ENCODE peak calls at places on chromosomes 2 and 18, in six cellular contexts. One of them, this sample, is unnamed. For H3K4me1, the result is how much of the 10 kb centered on the place peaks cover.

GRCh38 chr2:112690853-112691390 is 29.9 kb upstream of the NT5DC4 start:
- DNase-seq in left lung: peak
- DNase-seq in Karpas-422: peak
- DNase-seq in aorta: peak
- DNase-seq in tibial artery: peak
- DNase-seq in body of pancreas: peak
- DNase-seq in this sample: peak

GRCh38 chr2:15704086-15704787 is 112.6 kb downstream of the DDX1 start:
- DNase-seq in left lung: no peak
- DNase-seq in Karpas-422: no peak
- DNase-seq in aorta: no peak
- DNase-seq in tibial artery: no peak
- DNase-seq in body of pancreas: no peak
- DNase-seq in this sample: no peak

GRCh38 chr2:102241616-102242260 is 54.9 kb downstream of the IL1RL2 start:
- DNase-seq in left lung: no peak
- DNase-seq in Karpas-422: no peak
- DNase-seq in aorta: no peak
- DNase-seq in tibial artery: no peak
- DNase-seq in body of pancreas: no peak
- DNase-seq in this sample: no peak

GRCh38 chr2:151481744-151482143 is 72.0 kb downstream of the RIF1 start:
- DNase-seq in left lung: no peak
- DNase-seq in Karpas-422: no peak
- DNase-seq in aorta: no peak
- DNase-seq in tibial artery: no peak
- DNase-seq in body of pancreas: no peak
- DNase-seq in this sample: no peak

GRCh38 chr2:30262716-30263309 is 31.5 kb downstream of the LBH start:
- DNase-seq in left lung: no peak
- DNase-seq in Karpas-422: peak
- DNase-seq in aorta: no peak
- DNase-seq in tibial artery: no peak
- DNase-seq in body of pancreas: no peak
- DNase-seq in this sample: no peak

GRCh38 chr2:106944220-106944619 is 58.3 kb upstream of the ST6GAL2 start:
- DNase-seq in left lung: no peak
- DNase-seq in Karpas-422: no peak
- DNase-seq in aorta: no peak
- DNase-seq in tibial artery: no peak
- DNase-seq in body of pancreas: no peak
- DNase-seq in this sample: no peak

GRCh38 chr18:32891797-32892196 is 119.0 kb upstream of the KLHL14 start:
- DNase-seq in left lung: no peak
- DNase-seq in Karpas-422: no peak
- DNase-seq in aorta: no peak
- DNase-seq in tibial artery: no peak
- DNase-seq in body of pancreas: no peak
- DNase-seq in this sample: no peak

GRCh38 chr2:43149482-43150107 is 76.8 kb downstream of the ZFP36L2 start:
- DNase-seq in left lung: no peak
- DNase-seq in Karpas-422: no peak
- DNase-seq in aorta: no peak
- DNase-seq in tibial artery: no peak
- DNase-seq in body of pancreas: no peak
- DNase-seq in this sample: no peak

GRCh38 chr2:120749506-120750431 is 14.1 kb downstream of the GLI2 start:
- DNase-seq in left lung: no peak
- DNase-seq in Karpas-422: no peak
- DNase-seq in aorta: no peak
- DNase-seq in tibial artery: no peak
- DNase-seq in body of pancreas: no peak
- DNase-seq in this sample: peak

GRCh38 chr2:3421053-3421452 is 41.6 kb downstream of the TRAPPC12 start:
- DNase-seq in left lung: no peak
- DNase-seq in Karpas-422: no peak
- DNase-seq in aorta: no peak
- DNase-seq in tibial artery: no peak
- DNase-seq in body of pancreas: no peak
- DNase-seq in this sample: no peak

GRCh38 chr2:237149425-237149824 is 63.7 kb downstream of the COPS8 start:
- DNase-seq in left lung: peak
- DNase-seq in Karpas-422: no peak
- DNase-seq in aorta: no peak
- DNase-seq in tibial artery: no peak
- DNase-seq in body of pancreas: no peak
- DNase-seq in this sample: no peak

GRCh38 chr18:269480-270090 is 1.7 kb upstream of the THOC1 start:
- DNase-seq in left lung: no peak
- DNase-seq in Karpas-422: peak
- DNase-seq in aorta: no peak
- DNase-seq in tibial artery: no peak
- DNase-seq in body of pancreas: no peak
- DNase-seq in this sample: no peak

GRCh38 chr2:653645-654425 is 23.4 kb downstream of the TMEM18 start:
- DNase-seq in left lung: no peak
- DNase-seq in Karpas-422: no peak
- DNase-seq in aorta: no peak
- DNase-seq in tibial artery: no peak
- DNase-seq in body of pancreas: no peak
- DNase-seq in this sample: no peak

GRCh38 chr2:182951948-182952663 is 85.7 kb upstream of the FRZB start:
- DNase-seq in left lung: no peak
- DNase-seq in Karpas-422: no peak
- DNase-seq in aorta: no peak
- DNase-seq in tibial artery: no peak
- DNase-seq in body of pancreas: no peak
- DNase-seq in this sample: no peak

GRCh38 chr18:7177131-7177744 is 53.7 kb upstream of the LRRC30 start:
- DNase-seq in left lung: no peak
- DNase-seq in Karpas-422: peak
- DNase-seq in aorta: no peak
- DNase-seq in tibial artery: peak
- DNase-seq in body of pancreas: peak
- DNase-seq in this sample: no peak

GRCh38 chr2:19648583-19648982 is 253.2 kb downstream of the TTC32 start:
- DNase-seq in left lung: no peak
- DNase-seq in Karpas-422: no peak
- DNase-seq in aorta: peak
- DNase-seq in tibial artery: peak
- DNase-seq in body of pancreas: no peak
- DNase-seq in this sample: peak

GRCh38 chr18:45413180-45413836 is 202.0 kb upstream of the SLC14A2 start:
- DNase-seq in left lung: no peak
- DNase-seq in Karpas-422: no peak
- DNase-seq in aorta: no peak
- DNase-seq in tibial artery: no peak
- DNase-seq in body of pancreas: no peak
- DNase-seq in this sample: no peak

GRCh38 chr2:202005272-202005887 is 28.3 kb upstream of the FZD7 start:
- DNase-seq in left lung: no peak
- DNase-seq in Karpas-422: peak
- DNase-seq in aorta: no peak
- DNase-seq in tibial artery: no peak
- DNase-seq in body of pancreas: no peak
- DNase-seq in this sample: no peak

GRCh38 chr18:12559319-12559718 is 98.6 kb downstream of the SPIRE1 start:
- DNase-seq in left lung: no peak
- DNase-seq in Karpas-422: no peak
- DNase-seq in aorta: no peak
- DNase-seq in tibial artery: no peak
- DNase-seq in body of pancreas: no peak
- DNase-seq in this sample: no peak

GRCh38 chr2:238785528-238785860 is 62.4 kb upstream of the TWIST2 start:
- DNase-seq in left lung: no peak
- DNase-seq in Karpas-422: no peak
- DNase-seq in aorta: no peak
- DNase-seq in tibial artery: no peak
- DNase-seq in body of pancreas: no peak
- DNase-seq in this sample: no peak

GRCh38 chr2:63132020-63132419 is 81.4 kb downstream of the OTX1 start:
- DNase-seq in left lung: no peak
- DNase-seq in Karpas-422: no peak
- DNase-seq in aorta: no peak
- DNase-seq in tibial artery: no peak
- DNase-seq in body of pancreas: no peak
- DNase-seq in this sample: no peak

GRCh38 chr2:42872736-42873135 is 80.4 kb upstream of the HAAO start:
- DNase-seq in left lung: no peak
- DNase-seq in Karpas-422: no peak
- DNase-seq in aorta: no peak
- DNase-seq in tibial artery: no peak
- DNase-seq in body of pancreas: no peak
- DNase-seq in this sample: no peak

GRCh38 chr18:52322307-52322706 is 17.7 kb upstream of the DCC start:
- DNase-seq in left lung: no peak
- DNase-seq in Karpas-422: no peak
- DNase-seq in aorta: no peak
- DNase-seq in tibial artery: no peak
- DNase-seq in body of pancreas: no peak
- DNase-seq in this sample: no peak

GRCh38 chr18:77066689-77067088 is 65.9 kb downstream of the MBP start:
- DNase-seq in left lung: no peak
- DNase-seq in Karpas-422: no peak
- DNase-seq in aorta: no peak
- DNase-seq in tibial artery: no peak
- DNase-seq in body of pancreas: no peak
- DNase-seq in this sample: no peak

GRCh38 chr18:77066101-77066500 is 66.5 kb downstream of the MBP start:
- DNase-seq in left lung: no peak
- DNase-seq in Karpas-422: no peak
- DNase-seq in aorta: no peak
- DNase-seq in tibial artery: no peak
- DNase-seq in body of pancreas: no peak
- DNase-seq in this sample: no peak

GRCh38 chr18:77067315-77068061 is 65.1 kb downstream of the MBP start:
- DNase-seq in left lung: peak
- DNase-seq in Karpas-422: peak
- DNase-seq in aorta: peak
- DNase-seq in tibial artery: peak
- DNase-seq in body of pancreas: no peak
- DNase-seq in this sample: peak

GRCh38 chr18:77063256-77063655 is 69.3 kb downstream of the MBP start:
- DNase-seq in left lung: peak
- DNase-seq in Karpas-422: peak
- DNase-seq in aorta: no peak
- DNase-seq in tibial artery: no peak
- DNase-seq in body of pancreas: no peak
- DNase-seq in this sample: no peak

DNA sequence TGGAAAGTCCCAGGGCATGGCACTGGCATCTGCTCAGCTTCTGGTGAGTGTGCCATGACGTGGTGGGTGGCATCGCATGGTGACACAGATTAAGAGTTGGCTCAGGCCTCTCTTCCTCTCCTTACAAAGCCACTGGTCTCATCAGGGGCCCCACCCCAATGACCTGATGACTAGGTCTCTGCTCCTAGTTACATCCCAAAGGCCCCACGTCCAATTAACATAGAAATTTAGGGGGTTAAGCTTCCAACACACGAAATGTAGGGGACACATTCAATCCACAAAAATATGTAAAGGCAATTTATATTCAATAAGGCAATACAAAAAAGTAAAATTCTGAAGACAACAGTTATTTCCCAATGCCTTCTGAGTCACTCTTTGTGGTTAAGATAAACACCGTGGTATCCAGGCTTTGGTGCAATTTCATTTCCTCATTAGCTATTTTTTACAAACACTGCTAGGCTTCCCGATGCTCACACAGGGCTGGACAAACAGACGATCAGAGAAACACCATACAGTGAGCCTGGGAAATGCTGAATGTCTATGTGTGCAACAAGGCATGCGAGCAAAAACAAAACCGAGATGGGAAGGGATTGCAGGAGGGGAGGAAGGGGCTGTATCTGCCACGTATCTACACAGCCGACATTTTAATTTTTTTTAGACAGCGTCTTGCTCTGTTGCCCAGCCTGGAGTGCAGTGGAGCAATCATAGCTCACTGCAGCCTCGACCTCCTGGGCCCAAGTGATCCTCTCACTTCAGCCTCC is 67.2 kb downstream of the MBP start:
- DNase-seq in left lung: peak
- DNase-seq in Karpas-422: peak
- DNase-seq in aorta: no peak
- DNase-seq in tibial artery: peak
- DNase-seq in body of pancreas: no peak
- DNase-seq in this sample: peak
- H3K4me1 ChIP-seq in left lung: under half
- H3K4me1 ChIP-seq in Karpas-422: half or more
- H3K4me1 ChIP-seq in aorta: under half
- H3K4me1 ChIP-seq in tibial artery: under half
- H3K4me1 ChIP-seq in body of pancreas: under half
- H3K4me1 ChIP-seq in this sample: under half

GRCh38 chr2:188303363-188304031 is 11.8 kb downstream of the GULP1 start:
- DNase-seq in left lung: no peak
- DNase-seq in Karpas-422: no peak
- DNase-seq in aorta: no peak
- DNase-seq in tibial artery: no peak
- DNase-seq in body of pancreas: no peak
- DNase-seq in this sample: no peak
- H3K4me3 ChIP-seq in left lung: no peak
- H3K4me3 ChIP-seq in Karpas-422: no peak
- H3K4me3 ChIP-seq in aorta: no peak
- H3K4me3 ChIP-seq in tibial artery: no peak
- H3K4me3 ChIP-seq in body of pancreas: no peak
- H3K4me3 ChIP-seq in this sample: no peak

DNA sequence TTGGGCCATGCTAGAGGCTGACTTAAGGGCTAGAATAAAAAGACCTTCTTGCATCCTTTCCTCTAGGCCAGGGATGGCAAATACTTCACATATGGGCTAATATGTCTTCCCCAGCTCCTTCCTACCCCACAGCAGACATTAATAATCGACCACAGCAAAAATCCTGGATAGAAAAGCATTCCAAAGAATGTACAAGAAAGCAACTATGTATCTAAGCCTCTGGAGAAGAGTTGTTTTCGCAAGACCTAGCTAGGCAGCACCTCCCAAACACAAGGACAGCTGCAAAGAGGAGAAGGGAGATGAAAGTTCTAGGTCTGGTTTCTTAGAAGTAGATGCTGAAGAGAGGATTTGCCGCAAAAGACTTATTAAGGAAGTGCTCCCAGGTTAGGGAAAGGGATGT is 372.6 kb downstream of the SLC4A3 start:
- DNase-seq in left lung: no peak
- DNase-seq in Karpas-422: no peak
- DNase-seq in aorta: no peak
- DNase-seq in tibial artery: no peak
- DNase-seq in body of pancreas: no peak
- DNase-seq in this sample: no peak
- H3K4me1 ChIP-seq in left lung: under half
- H3K4me1 ChIP-seq in Karpas-422: under half
- H3K4me1 ChIP-seq in aorta: under half
- H3K4me1 ChIP-seq in tibial artery: under half
- H3K4me1 ChIP-seq in body of pancreas: under half
- H3K4me1 ChIP-seq in this sample: under half

DNA sequence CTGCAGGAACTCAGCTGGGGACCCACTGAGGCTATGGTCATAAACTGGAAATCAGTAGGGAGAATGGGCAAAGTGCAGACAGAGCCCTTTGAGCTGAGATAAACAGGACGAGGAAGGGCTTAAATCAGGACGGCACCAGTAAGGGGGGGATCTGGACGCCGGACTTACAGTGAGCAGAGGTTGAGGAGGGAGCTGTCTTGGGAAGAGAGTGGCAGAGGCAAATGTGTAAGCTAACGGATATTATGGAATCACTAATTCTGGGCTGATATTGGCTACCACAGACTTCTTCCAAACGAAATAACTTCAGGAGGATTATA is 540 bp downstream of the CYP27A1 start:
- DNase-seq in left lung: no peak
- DNase-seq in Karpas-422: no peak
- DNase-seq in aorta: no peak
- DNase-seq in tibial artery: no peak
- DNase-seq in body of pancreas: no peak
- DNase-seq in this sample: no peak
- H3K4me3 ChIP-seq in left lung: peak
- H3K4me3 ChIP-seq in Karpas-422: no peak
- H3K4me3 ChIP-seq in aorta: peak
- H3K4me3 ChIP-seq in tibial artery: peak
- H3K4me3 ChIP-seq in body of pancreas: peak
- H3K4me3 ChIP-seq in this sample: peak